ENCODE peak calls at places on chromosomes 11 and 22, in eight cellular contexts. Y is IMR-90, T is fibroblast of lung, Z is AG10803, N is cardiac muscle cell, S is endothelial cell, E is AG09319, D is kidney. F is an unnamed sample.

GRCh38 chr11:124075841-124076571 is 34.9 kb upstream of the OR10G7 start:
- DNase-seq in Y (no peak), T (peak), Z (peak), N (peak), S (no peak), E (no peak), D (peak), F (no peak)

GRCh38 chr22:28414017-28414416 is 265.6 kb downstream of the TTC28 start:
- DNase-seq in Y (peak), T (peak), Z (peak), N (peak), S (no peak), E (no peak), D (no peak), F (no peak)

GRCh38 chr22:29744902-29745301 is 21.9 kb downstream of the ZMAT5 start:
- DNase-seq in Y (peak), T (peak), Z (peak), N (peak), S (no peak), E (peak), D (no peak), F (no peak)

GRCh38 chr11:16817321-16817720 is 78.9 kb downstream of the C11orf58 start:
- DNase-seq in Y (no peak), T (no peak), Z (no peak), N (no peak), S (no peak), E (no peak), D (no peak), F (no peak)

GRCh38 chr11:84437129-84438123 is 1151.3 kb upstream of the CCDC90B start:
- DNase-seq in Y (no peak), T (peak), Z (no peak), N (no peak), S (peak), E (no peak), D (peak), F (peak)

GRCh38 chr22:31075961-31076360 is 5.2 kb upstream of the SMTN start:
- DNase-seq in Y (peak), T (no peak), Z (peak), N (peak), S (no peak), E (peak), D (peak), F (no peak)

GRCh38 chr11:118785362-118785761 is 5.6 kb downstream of the DDX6 start:
- DNase-seq in Y (peak), T (peak), Z (peak), N (peak), S (no peak), E (no peak), D (no peak), F (no peak)

GRCh38 chr22:30903876-30904460 is 64.6 kb downstream of the MORC2 start:
- DNase-seq in Y (no peak), T (no peak), Z (no peak), N (no peak), S (no peak), E (no peak), D (no peak), F (no peak)

GRCh38 chr22:20438678-20439492 is 1.3 kb upstream of the SCARF2 start:
- DNase-seq in Y (no peak), T (no peak), Z (no peak), N (no peak), S (no peak), E (no peak), D (peak), F (no peak)

GRCh38 chr11:74284466-74284865 is 27.0 kb downstream of the P4HA3 start:
- DNase-seq in Y (peak), T (no peak), Z (no peak), N (no peak), S (no peak), E (no peak), D (no peak), F (no peak)

GRCh38 chr22:50190182-50190951 is 4.7 kb downstream of the TRABD start:
- DNase-seq in Y (no peak), T (peak), Z (peak), N (peak), S (no peak), E (peak), D (peak), F (peak)

GRCh38 chr22:23057331-23057730 is 13.0 kb upstream of the GNAZ start:
- DNase-seq in Y (no peak), T (no peak), Z (no peak), N (no peak), S (no peak), E (no peak), D (no peak), F (no peak)

GRCh38 chr11:9265211-9266131 is at the start of gene DENND5A:
- DNase-seq in Y (peak), T (peak), Z (peak), N (peak), S (peak), E (peak), D (peak), F (peak)

GRCh38 chr11:62217191-62217748 is 8.8 kb downstream of the SCGB2A1 start:
- DNase-seq in Y (no peak), T (no peak), Z (no peak), N (peak), S (no peak), E (no peak), D (no peak), F (no peak)
- TF ChIP-seq CTCF in Y (peak), T (no peak), Z (peak), N (peak), S (peak), E (peak), D (peak), F (peak)

GRCh38 chr11:26134481-26135355 is 197.2 kb upstream of the ANO3 start:
- DNase-seq in Y (peak), T (peak), Z (peak), N (peak), S (peak), E (no peak), D (no peak), F (peak)
- TF ChIP-seq CTCF in Y (no peak), T (peak), Z (peak), N (peak), S (no peak), E (peak), D (peak), F (peak)

GRCh38 chr11:47944555-47945128 is 35.7 kb upstream of the PTPRJ start:
- DNase-seq in Y (no peak), T (peak), Z (no peak), N (no peak), S (no peak), E (no peak), D (no peak), F (no peak)

GRCh38 chr11:47946682-47947575 is 33.4 kb upstream of the PTPRJ start:
- DNase-seq in Y (peak), T (peak), Z (peak), N (peak), S (no peak), E (peak), D (peak), F (no peak)

GRCh38 chr11:47938791-47939560 is 41.4 kb upstream of the PTPRJ start:
- DNase-seq in Y (no peak), T (no peak), Z (no peak), N (no peak), S (no peak), E (no peak), D (no peak), F (no peak)

GRCh38 chr11:47943721-47944554 is 36.4 kb upstream of the PTPRJ start:
- DNase-seq in Y (no peak), T (no peak), Z (no peak), N (no peak), S (no peak), E (no peak), D (no peak), F (no peak)

DNA sequence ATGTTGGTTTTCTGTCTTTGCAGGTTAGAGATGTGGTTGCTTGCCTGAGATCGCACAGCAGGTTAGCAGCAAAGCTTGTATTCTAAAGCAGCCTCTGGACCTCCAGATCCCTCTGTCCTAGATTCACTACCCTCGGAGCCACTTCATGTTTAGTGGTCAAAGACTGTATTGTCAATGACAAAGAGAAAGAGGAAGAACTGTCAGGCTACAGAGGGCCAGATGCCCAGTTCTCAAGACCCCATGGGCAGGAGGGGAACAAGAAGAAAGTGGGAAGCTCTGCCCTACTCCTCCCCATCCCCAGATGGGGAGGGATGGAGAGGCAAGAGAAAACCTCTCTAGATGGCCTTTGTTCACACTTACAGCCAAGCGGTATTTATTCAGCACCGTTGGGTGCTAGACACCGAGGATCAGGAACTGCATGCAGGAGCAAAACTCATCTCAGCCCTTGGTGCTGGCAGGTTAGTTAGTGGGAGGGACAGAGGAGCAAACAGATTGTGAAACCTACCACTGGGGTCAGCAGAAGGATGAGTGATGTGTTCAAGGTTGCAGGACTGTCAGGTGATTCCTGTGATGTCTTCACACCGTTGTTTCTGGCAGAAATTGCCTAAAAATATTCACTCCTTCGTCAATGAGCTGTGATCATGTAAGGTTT is 38.3 kb upstream of the PTPRJ start:
- DNase-seq in Y (no peak), T (no peak), Z (no peak), N (no peak), S (no peak), E (no peak), D (no peak), F (no peak)
- TF ChIP-seq CTCF in Y (no peak), T (no peak), Z (no peak), N (no peak), S (no peak), E (no peak), D (no peak), F (no peak)

GRCh38 chr11:65918211-65919150 is at the start of gene C11orf68:
- DNase-seq in Y (no peak), T (no peak), Z (no peak), N (peak), S (no peak), E (no peak), D (no peak), F (no peak)
- TF ChIP-seq CTCF in Y (no peak), T (no peak), Z (no peak), N (no peak), S (no peak), E (no peak), D (no peak), F (no peak)

GRCh38 chr22:27150530-27150909 is 493.1 kb downstream of the MIAT start:
- DNase-seq in Y (no peak), T (no peak), Z (peak), N (no peak), S (no peak), E (no peak), D (no peak), F (no peak)

GRCh38 chr22:27152033-27152432 is 494.6 kb downstream of the MIAT start:
- DNase-seq in Y (no peak), T (no peak), Z (no peak), N (no peak), S (no peak), E (no peak), D (no peak), F (no peak)

GRCh38 chr22:27149886-27150529 is 492.6 kb downstream of the MIAT start:
- DNase-seq in Y (peak), T (peak), Z (peak), N (peak), S (no peak), E (no peak), D (no peak), F (no peak)

GRCh38 chr22:27152883-27153282 is 495.5 kb downstream of the MIAT start:
- DNase-seq in Y (no peak), T (no peak), Z (no peak), N (no peak), S (no peak), E (no peak), D (no peak), F (no peak)

DNA sequence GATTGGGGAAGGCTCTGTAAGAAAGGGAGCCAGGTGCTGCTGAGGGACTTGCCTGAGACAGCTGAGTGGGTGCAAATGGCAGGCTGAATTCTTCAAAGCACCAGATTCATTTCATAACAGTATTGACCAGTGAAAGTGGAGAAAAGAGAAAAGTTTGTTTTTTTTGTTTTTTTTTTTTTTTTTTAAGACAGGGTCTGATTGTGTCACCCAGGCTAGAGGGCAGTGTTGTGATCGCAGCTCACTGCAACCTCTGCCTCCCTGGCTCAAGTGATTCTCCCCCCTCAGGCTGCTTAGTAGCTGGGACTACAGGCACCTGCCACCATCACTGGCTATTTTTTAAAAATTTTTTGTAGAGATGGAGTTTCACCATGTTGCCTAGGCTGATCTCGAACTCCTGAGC is 494.0 kb downstream of the MIAT start:
- DNase-seq in Y (no peak), T (no peak), Z (no peak), N (no peak), S (no peak), E (no peak), D (no peak), F (no peak)
- TF ChIP-seq CTCF in Y (no peak), T (no peak), Z (no peak), N (no peak), S (no peak), E (peak), D (no peak), F (no peak)

DNA sequence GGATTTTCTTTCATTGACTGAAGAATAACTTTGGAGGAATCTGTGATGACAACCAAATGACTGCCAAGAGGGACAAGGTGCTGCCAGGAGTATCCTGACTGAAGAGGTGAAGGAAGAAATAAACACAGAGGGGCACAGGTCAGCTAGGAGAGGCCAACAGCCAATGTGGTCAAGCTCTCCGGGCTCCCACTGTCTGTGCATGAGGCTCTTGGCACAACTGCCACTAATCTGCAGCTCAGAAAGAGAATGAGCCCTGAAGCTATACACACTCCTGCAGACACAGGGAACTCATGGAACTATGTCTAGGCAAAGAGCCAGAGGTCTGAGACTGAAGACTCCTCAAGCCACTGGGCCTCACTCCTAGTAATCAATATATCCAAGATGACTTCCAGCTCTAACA is 6.9 kb downstream of the THRSP start:
- DNase-seq in Y (no peak), T (no peak), Z (no peak), N (no peak), S (no peak), E (no peak), D (no peak), F (no peak)
- TF ChIP-seq CTCF in Y (no peak), T (no peak), Z (no peak), N (no peak), S (no peak), E (no peak), D (no peak), F (no peak)

GRCh38 chr11:43989162-43989961 is 46.9 kb downstream of the C11orf96 start:
- DNase-seq in Y (no peak), T (no peak), Z (no peak), N (peak), S (peak), E (no peak), D (peak), F (peak)

GRCh38 chr11:43986327-43986726 is 43.9 kb downstream of the C11orf96 start:
- DNase-seq in Y (no peak), T (no peak), Z (no peak), N (no peak), S (no peak), E (no peak), D (no peak), F (no peak)

GRCh38 chr11:43987384-43988039 is 45.1 kb downstream of the C11orf96 start:
- DNase-seq in Y (peak), T (peak), Z (peak), N (peak), S (no peak), E (peak), D (peak), F (peak)

GRCh38 chr11:43986881-43987280 is 44.4 kb downstream of the C11orf96 start:
- DNase-seq in Y (no peak), T (no peak), Z (no peak), N (no peak), S (no peak), E (no peak), D (no peak), F (no peak)

GRCh38 chr11:43988040-43988793 is 45.8 kb downstream of the C11orf96 start:
- DNase-seq in Y (peak), T (peak), Z (no peak), N (peak), S (no peak), E (no peak), D (no peak), F (no peak)
- TF ChIP-seq CTCF in Y (peak), T (peak), Z (peak), N (peak), S (no peak), E (peak), D (no peak), F (no peak)